ENCODE peak calls at places on chromosomes 3 and 15, in six cellular contexts. R, F, S, I, B and X are unnamed samples.

GRCh38 chr15:34719883-34720148 is 35.0 kb downstream of the GJD2 start:
- DNase-seq in F (no peak), B (peak), I (no peak), S (no peak), R (no peak), X (no peak)

GRCh38 chr15:92820233-92821021 is 79.7 kb upstream of the CHD2 start:
- DNase-seq in B (peak), R (peak), I (peak), S (peak), F (peak), X (peak)

GRCh38 chr15:63461230-63461629 is 43.2 kb upstream of the USP3 start:
- DNase-seq in F (no peak), I (no peak), B (peak), R (no peak), S (peak), X (no peak)

GRCh38 chr15:57213783-57214366 is 162.4 kb upstream of the CGNL1 start:
- DNase-seq in S (peak), R (peak), I (peak), B (peak), F (no peak), X (peak)

GRCh38 chr3:148882288-148882687 is 17.2 kb downstream of the CPA3 start:
- DNase-seq in R (peak), B (peak), I (no peak), F (no peak), S (peak), X (no peak)

GRCh38 chr3:23219117-23219516 is 16.0 kb downstream of the UBE2E2 start:
- DNase-seq in B (no peak), F (no peak), R (no peak), S (no peak), I (peak), X (no peak)

GRCh38 chr15:31399544-31400171 is 73.0 kb downstream of the KLF13 start:
- DNase-seq in R (no peak), B (peak), I (no peak), F (no peak), S (peak), X (no peak)

GRCh38 chr15:76903251-76903681 is 1.9 kb downstream of the SCAPER start:
- DNase-seq in B (peak), I (peak), S (peak), R (peak), F (no peak), X (peak)

GRCh38 chr3:11736136-11736833 is 92.6 kb upstream of the VGLL4 start:
- DNase-seq in B (no peak), F (no peak), R (no peak), I (no peak), S (no peak), X (no peak)

GRCh38 chr3:123002100-123002748 is 25.3 kb downstream of the SEMA5B start:
- DNase-seq in F (no peak), S (no peak), B (no peak), R (no peak), I (no peak), X (no peak)

GRCh38 chr3:20111836-20112235 is 71.6 kb downstream of the KAT2B start:
- DNase-seq in F (no peak), S (no peak), B (no peak), R (no peak), I (no peak), X (no peak)

GRCh38 chr15:59303641-59304433 is 68.8 kb downstream of the MYO1E start:
- DNase-seq in R (no peak), S (peak), I (no peak), B (no peak), F (no peak), X (no peak)

GRCh38 chr15:96276438-96277210 is 53.9 kb upstream of the NR2F2 start:
- DNase-seq in S (peak), R (no peak), I (no peak), B (no peak), F (no peak), X (no peak)

GRCh38 chr3:13011369-13012227 is 61.6 kb downstream of the IQSEC1 start:
- DNase-seq in F (peak), R (peak), S (no peak), B (no peak), I (peak), X (peak)

GRCh38 chr3:46112296-46112695 is 85.0 kb upstream of the XCR1 start:
- DNase-seq in F (no peak), S (no peak), R (no peak), I (no peak), B (peak), X (no peak)

GRCh38 chr15:40239671-40240618 is 1.1 kb downstream of the PAK6 start:
- DNase-seq in B (peak), I (no peak), F (no peak), S (no peak), R (no peak), X (no peak)

GRCh38 chr3:134432236-134432635 is 53.5 kb downstream of the ANAPC13 start:
- DNase-seq in B (no peak), F (no peak), R (peak), S (no peak), I (no peak), X (no peak)

GRCh38 chr3:14989943-14990753 is 42.8 kb downstream of the NR2C2 start:
- DNase-seq in B (no peak), S (peak), I (no peak), F (no peak), R (peak), X (no peak)

GRCh38 chr15:48416301-48416700 is 85.1 kb downstream of the DUT start:
- DNase-seq in B (no peak), I (no peak), F (no peak), R (no peak), S (no peak), X (no peak)

GRCh38 chr15:70669966-70670658 is 93.2 kb downstream of the UACA start:
- DNase-seq in S (peak), F (no peak), B (no peak), R (no peak), I (no peak), X (no peak)

GRCh38 chr3:171162986-171163723 is 136.6 kb upstream of the SLC2A2 start:
- DNase-seq in S (peak), B (no peak), I (peak), R (no peak), F (no peak), X (peak)

GRCh38 chr15:98002874-98003273 is 42.4 kb downstream of the ARRDC4 start:
- DNase-seq in S (no peak), F (no peak), R (no peak), I (no peak), B (no peak), X (no peak)

GRCh38 chr15:27743078-27743477 is 356.0 kb downstream of the OCA2 start:
- DNase-seq in B (peak), I (no peak), F (no peak), S (no peak), R (peak), X (no peak)

GRCh38 chr3:13636874-13637273 is 87.9 kb downstream of the FBLN2 start:
- DNase-seq in S (no peak), I (no peak), F (no peak), B (no peak), R (no peak), X (no peak)

GRCh38 chr3:46998121-46998851 is 18.8 kb downstream of the NBEAL2 start:
- DNase-seq in R (peak), S (peak), B (peak), I (peak), F (peak), X (peak)

GRCh38 chr3:10505791-10506585 is 602 bp upstream of the ATP2B2 start:
- DNase-seq in B (no peak), F (no peak), S (peak), R (peak), I (no peak), X (no peak)

GRCh38 chr3:134713673-134714072 is 62.9 kb upstream of the KY start:
- DNase-seq in F (no peak), S (no peak), I (peak), B (no peak), R (no peak), X (no peak)

GRCh38 chr3:153783106-153783505 is 338.1 kb upstream of the ARHGEF26 start:
- DNase-seq in I (no peak), S (peak), F (no peak), B (no peak), R (no peak), X (no peak)

GRCh38 chr3:65473746-65474145 is 565.0 kb downstream of the MAGI1 start:
- DNase-seq in F (no peak), I (no peak), R (no peak), S (peak), B (no peak), X (no peak)

GRCh38 chr3:133820129-133820528 is 14.5 kb downstream of the SRPRB start:
- DNase-seq in B (no peak), S (no peak), R (no peak), I (no peak), F (no peak), X (no peak)

GRCh38 chr3:14393440-14394111 is 8.8 kb upstream of the SLC6A6 start:
- DNase-seq in F (no peak), B (no peak), I (no peak), R (no peak), S (no peak), X (no peak)

GRCh38 chr3:64600246-64600645 is 87.6 kb downstream of the ADAMTS9 start:
- DNase-seq in S (no peak), B (no peak), I (no peak), F (no peak), R (no peak), X (no peak)

GRCh38 chr3:108182339-108182738 is 39.9 kb downstream of the IFT57 start:
- DNase-seq in B (no peak), I (no peak), S (no peak), R (no peak), F (no peak), X (no peak)

GRCh38 chr3:28948685-28949084 is 332.2 kb upstream of the RBMS3 start:
- DNase-seq in R (no peak), I (no peak), S (peak), B (no peak), F (no peak), X (no peak)

GRCh38 chr15:40392986-40393948 is 10.7 kb downstream of the KNSTRN start:
- DNase-seq in B (no peak), F (no peak), S (no peak), I (no peak), R (no peak), X (no peak)

GRCh38 chr3:71486831-71487230 is 96.7 kb downstream of the FOXP1 start:
- DNase-seq in S (no peak), F (no peak), R (no peak), I (no peak), B (no peak), X (no peak)

GRCh38 chr15:98904466-98905048 is 103.0 kb downstream of the PGPEP1L start:
- DNase-seq in I (peak), B (peak), R (no peak), F (no peak), S (peak), X (peak)

GRCh38 chr15:73150831-73151230 is 98.6 kb downstream of the NEO1 start:
- DNase-seq in B (no peak), I (no peak), S (no peak), R (no peak), F (no peak), X (no peak)

GRCh38 chr3:101998256-101998926 is 149.1 kb downstream of the NFKBIZ start:
- DNase-seq in R (no peak), S (peak), F (no peak), I (no peak), B (no peak), X (no peak)

GRCh38 chr15:45106002-45106790 is 7.8 kb downstream of the DUOX2 start:
- DNase-seq in F (no peak), I (no peak), R (no peak), B (no peak), S (no peak), X (no peak)